ENCODE peak calls at places on chromosomes 12 and 14, in ten cellular contexts. Z, F, X, E, I, C, O, M, U and S are unnamed samples.
A peak's percentile ranks its signal among the peaks of the same experiment; 100 is the strongest.

GRCh38 chr12:52221912-52222457 is 11.1 kb upstream of the KRT7 start:
- DNase-seq in E (no peak), O (no peak), X (no peak), I (no peak), C (peak; percentile 44), M (peak; percentile 32), F (no peak), Z (peak; percentile 69), U (no peak), S (no peak)

GRCh38 chr14:50501642-50502041 is 30.7 kb downstream of the MAP4K5 start:
- DNase-seq in U (no peak), I (no peak), Z (no peak), C (peak; percentile 66), E (no peak), F (no peak), O (no peak), M (no peak), X (no peak), S (no peak)

GRCh38 chr12:131756441-131756840 is 45.6 kb downstream of the SFSWAP start:
- DNase-seq in I (no peak), C (no peak), F (no peak), M (no peak), Z (no peak), E (no peak), U (no peak), X (no peak), O (no peak), S (no peak)

GRCh38 chr12:52836042-52836466 is 1.9 kb upstream of the KRT79 start:
- DNase-seq in M (no peak), I (no peak), O (no peak), U (no peak), C (peak; percentile 69), E (no peak), F (no peak), X (no peak), Z (no peak), S (no peak)

GRCh38 chr12:131574397-131574775 is 136.5 kb upstream of the SFSWAP start:
- DNase-seq in U (no peak), C (no peak), F (no peak), Z (peak; percentile 1), O (no peak), X (no peak), E (no peak), I (no peak), M (no peak), S (no peak)

GRCh38 chr12:123269980-123270379 is 1.7 kb downstream of the CDK2AP1 start:
- DNase-seq in F (peak; percentile 15), Z (no peak), C (peak; percentile 38), M (peak; percentile 26), E (no peak), X (peak; percentile 37), I (no peak), U (no peak), O (no peak), S (no peak)

GRCh38 chr12:69578283-69578682 is 7.0 kb upstream of the CCT2 start:
- DNase-seq in C (no peak), U (no peak), I (no peak), M (no peak), E (no peak), O (no peak), X (no peak), Z (no peak), F (no peak), S (no peak)

GRCh38 chr12:87924149-87924548 is 105.1 kb downstream of the C12orf50 start:
- DNase-seq in F (no peak), O (no peak), U (no peak), C (no peak), X (no peak), E (no peak), M (no peak), Z (no peak), I (no peak), S (no peak)

GRCh38 chr14:23653046-23653445 is 16.9 kb downstream of the DHRS2 start:
- DNase-seq in Z (no peak), I (no peak), X (no peak), O (no peak), M (no peak), C (no peak), E (no peak), U (no peak), F (no peak), S (no peak)

GRCh38 chr14:94701854-94702370 is 68.0 kb downstream of the GSC start:
- DNase-seq in X (no peak), O (no peak), E (no peak), C (no peak), I (no peak), F (no peak), U (no peak), M (no peak), Z (no peak), S (no peak)

GRCh38 chr12:115362319-115362976 is 678.5 kb upstream of the TBX3 start:
- DNase-seq in F (no peak), M (no peak), E (no peak), I (no peak), Z (no peak), U (no peak), X (no peak), C (peak; percentile 47), O (no peak), S (no peak)

GRCh38 chr14:80212025-80212402 is 710 bp upstream of the DIO2 start:
- DNase-seq in F (no peak), O (no peak), I (no peak), M (peak; percentile 4), U (no peak), Z (no peak), C (peak; percentile 49), X (no peak), E (no peak), S (no peak)

GRCh38 chr12:103632554-103633216 is 45.6 kb downstream of the STAB2 start:
- DNase-seq in E (peak; percentile 31), Z (peak; percentile 5), M (peak; percentile 78), C (peak; percentile 58), I (peak; percentile 25), F (no peak), X (peak; percentile 27), O (no peak), U (no peak), S (peak; percentile 27)

GRCh38 chr12:63276537-63277365 is 125.8 kb upstream of the AVPR1A start:
- DNase-seq in M (peak; percentile 59), C (peak; percentile 31), F (no peak), I (no peak), E (peak; percentile 77), X (peak; percentile 18), U (no peak), O (no peak), Z (peak; percentile 69), S (peak; percentile 54)

GRCh38 chr12:89019439-89020120 is 332.7 kb downstream of the DUSP6 start:
- DNase-seq in X (peak; percentile 89), I (peak; percentile 78), F (peak; percentile 62), Z (peak; percentile 83), E (peak; percentile 85), M (peak; percentile 88), U (peak; percentile 29), O (peak; percentile 15), C (peak; percentile 85), S (peak; percentile 86)

GRCh38 chr12:14892726-14893442 is 7.2 kb upstream of the MGP start:
- DNase-seq in U (no peak), E (no peak), O (no peak), Z (peak; percentile 17), F (no peak), X (no peak), M (no peak), C (peak; percentile 71), I (no peak), S (no peak)

GRCh38 chr12:132558861-132559623 is 51.3 kb downstream of the LRCOL1 start:
- DNase-seq in U (no peak), E (no peak), X (no peak), F (peak; percentile 78), C (no peak), O (no peak), M (no peak), I (no peak), Z (peak; percentile 10), S (peak; percentile 14)

GRCh38 chr12:569091-569676 is 94.1 kb downstream of the NINJ2 start:
- DNase-seq in U (no peak), O (no peak), Z (no peak), C (no peak), E (no peak), I (no peak), F (no peak), M (no peak), X (no peak), S (no peak)

GRCh38 chr12:68529869-68530268 is 80.8 kb upstream of the RAP1B start:
- DNase-seq in F (no peak), Z (no peak), M (no peak), E (no peak), C (no peak), O (no peak), U (no peak), I (no peak), X (no peak), S (no peak)

GRCh38 chr14:67483599-67484270 is 4.8 kb downstream of the TMEM229B start:
- DNase-seq in U (no peak), X (peak; percentile 39), F (no peak), I (no peak), Z (no peak), O (no peak), C (no peak), E (no peak), M (no peak), S (no peak)

GRCh38 chr12:89328483-89329030 is 23.7 kb downstream of the DUSP6 start:
- DNase-seq in U (no peak), I (no peak), O (no peak), F (no peak), E (no peak), M (no peak), C (no peak), X (no peak), Z (no peak), S (no peak)

GRCh38 chr12:109779382-109779781 is 53.8 kb downstream of the TRPV4 start:
- DNase-seq in O (no peak), I (no peak), C (no peak), M (no peak), E (no peak), Z (peak; percentile 27), X (no peak), U (no peak), F (no peak), S (no peak)

GRCh38 chr12:129840145-129840884 is 63.5 kb downstream of the TMEM132D start:
- DNase-seq in I (no peak), F (no peak), Z (no peak), E (no peak), U (no peak), C (no peak), O (no peak), M (no peak), X (no peak), S (no peak)

GRCh38 chr12:79535751-79536150 is 155.0 kb downstream of the PAWR start:
- DNase-seq in Z (no peak), U (no peak), M (no peak), E (no peak), I (no peak), X (no peak), O (no peak), F (no peak), C (no peak), S (no peak)

GRCh38 chr12:6696690-6697583 is 3.7 kb downstream of the PIANP start:
- DNase-seq in Z (no peak), C (no peak), E (no peak), X (no peak), I (no peak), O (no peak), M (no peak), F (peak; percentile 72), U (no peak), S (no peak)

GRCh38 chr12:19035552-19035951 is 94.0 kb upstream of the PLEKHA5 start:
- DNase-seq in U (no peak), X (no peak), C (peak; percentile 89), Z (no peak), F (no peak), I (no peak), O (no peak), E (no peak), M (no peak), S (no peak)

GRCh38 chr12:3115078-3115477 is 37.9 kb downstream of the TSPAN9 start:
- DNase-seq in I (no peak), Z (no peak), E (no peak), F (no peak), O (no peak), C (no peak), M (no peak), X (no peak), U (no peak), S (no peak)

GRCh38 chr12:84785951-84786350 is 126.6 kb downstream of the SLC6A15 start:
- DNase-seq in E (no peak), F (no peak), O (no peak), Z (no peak), C (no peak), U (no peak), I (no peak), M (no peak), X (no peak), S (no peak)